ENCODE peak calls at places on chromosome 13, in four cellular contexts. L, Y, U and B are unnamed samples.

GRCh38 chr13:48591889-48592725 is 59.2 kb upstream of the RCBTB2 start:
- DNase-seq in L (no peak), Y (no peak), U (no peak), B (no peak)

GRCh38 chr13:79678100-79678499 is 197.1 kb downstream of the NDFIP2 start:
- DNase-seq in L (no peak), Y (no peak), U (no peak), B (no peak)

GRCh38 chr13:112671359-112671758 is 18.5 kb upstream of the ATP11A start:
- DNase-seq in L (no peak), Y (no peak), U (no peak), B (no peak)

GRCh38 chr13:80166352-80166751 is 174.6 kb downstream of the SPRY2 start:
- DNase-seq in L (no peak), Y (no peak), U (no peak), B (no peak)

GRCh38 chr13:106597190-106597589 is 29.3 kb upstream of the ARGLU1 start:
- DNase-seq in L (no peak), Y (no peak), U (no peak), B (no peak)

GRCh38 chr13:39900106-39900750 is 244.8 kb downstream of the COG6 start:
- DNase-seq in L (no peak), Y (no peak), U (no peak), B (peak)

GRCh38 chr13:24178847-24179845 is 18.6 kb downstream of the SPATA13 start:
- DNase-seq in L (no peak), Y (no peak), U (no peak), B (no peak)

GRCh38 chr13:25977216-25977615 is 74.6 kb downstream of the SHISA2 start:
- DNase-seq in L (peak), Y (peak), U (no peak), B (peak)

GRCh38 chr13:111474136-111475002 is 153.9 kb downstream of the TEX29 start:
- DNase-seq in L (peak), Y (peak), U (no peak), B (peak)

GRCh38 chr13:60838581-60838980 is 441.6 kb downstream of the TDRD3 start:
- DNase-seq in L (no peak), Y (no peak), U (no peak), B (no peak)

GRCh38 chr13:57633950-57634828 is 2.6 kb downstream of the PCDH17 start:
- DNase-seq in L (no peak), Y (no peak), U (no peak), B (peak)

GRCh38 chr13:100597253-100597652 is 8.7 kb upstream of the GGACT start:
- DNase-seq in L (no peak), Y (no peak), U (no peak), B (no peak)

GRCh38 chr13:21567714-21568113 is 36.3 kb downstream of the MICU2 start:
- DNase-seq in L (no peak), Y (no peak), U (no peak), B (no peak)

GRCh38 chr13:40113644-40114304 is 458.3 kb downstream of the COG6 start:
- DNase-seq in L (no peak), Y (no peak), U (no peak), B (no peak)